ENCODE peak calls at places on chromosomes 4 and X, in ten cellular contexts. E, Z, P, W, H, K, J, G, A and L are unnamed samples.

GRCh38 chr4:170716868-170717267 is 627.1 kb upstream of the AADAT start:
- DNase-seq in E (no peak), Z (no peak), P (no peak), W (no peak), H (no peak), K (no peak), J (no peak), G (no peak), A (peak), L (peak)

GRCh38 chrX:72609313-72609712 is 36.7 kb upstream of the HDAC8 start:
- DNase-seq in E (no peak), Z (no peak), P (no peak), W (no peak), H (no peak), K (no peak), J (peak), G (peak), A (peak), L (peak)

GRCh38 chrX:50920132-50920531 is 9.6 kb downstream of the BMP15 start:
- DNase-seq in E (no peak), Z (no peak), P (no peak), W (no peak), H (no peak), K (no peak), J (peak), G (peak), A (peak), L (peak)

GRCh38 chr4:2806392-2807355 is 13.8 kb downstream of the SH3BP2 start:
- DNase-seq in E (no peak), Z (no peak), P (no peak), W (no peak), H (no peak), K (peak), J (peak), G (no peak), A (no peak), L (no peak)

GRCh38 chr4:8046925-8047541 is 107.4 kb upstream of the AFAP1 start:
- DNase-seq in E (no peak), Z (no peak), P (no peak), W (no peak), H (no peak), K (no peak), J (no peak), G (no peak), A (no peak), L (peak)

GRCh38 chr4:89836897-89837384 is at the start of gene SNCA:
- DNase-seq in E (no peak), Z (no peak), P (peak), W (peak), H (peak), K (peak), J (peak), G (peak), A (no peak), L (peak)

GRCh38 chr4:100016191-100016590 is 66.1 kb upstream of the H2AZ1 start:
- DNase-seq in E (no peak), Z (no peak), P (no peak), W (no peak), H (no peak), K (no peak), J (no peak), G (no peak), A (peak), L (no peak)

GRCh38 chr4:151426513-151426912 is 17.5 kb downstream of the FHIP1A start:
- DNase-seq in E (no peak), Z (no peak), P (no peak), W (no peak), H (no peak), K (no peak), J (no peak), G (no peak), A (no peak), L (no peak)

GRCh38 chrX:120790118-120790517 is 85.5 kb downstream of the CT47B1 start:
- DNase-seq in E (no peak), Z (no peak), P (peak), W (peak), H (no peak), K (peak), J (peak), G (peak), A (peak), L (peak)

GRCh38 chr4:53935780-53936179 is 128.6 kb downstream of the CHIC2 start:
- DNase-seq in E (no peak), Z (no peak), P (no peak), W (no peak), H (no peak), K (no peak), J (peak), G (no peak), A (no peak), L (no peak)

GRCh38 chr4:127982445-127982844 is 17.2 kb downstream of the ABHD18 start:
- DNase-seq in E (no peak), Z (no peak), P (no peak), W (no peak), H (no peak), K (no peak), J (no peak), G (no peak), A (no peak), L (no peak)

GRCh38 chrX:103663921-103664320 is 22.6 kb downstream of the MORF4L2 start:
- DNase-seq in E (no peak), Z (no peak), P (no peak), W (no peak), H (no peak), K (no peak), J (no peak), G (no peak), A (no peak), L (no peak)

GRCh38 chrX:40109288-40110008 is 11.7 kb upstream of the BCOR start:
- DNase-seq in E (no peak), Z (no peak), P (peak), W (peak), H (no peak), K (peak), J (peak), G (peak), A (no peak), L (peak)

GRCh38 chrX:128754130-128754529 is 701.9 kb upstream of the ACTRT1 start:
- DNase-seq in E (no peak), Z (no peak), P (no peak), W (no peak), H (no peak), K (no peak), J (no peak), G (no peak), A (no peak), L (no peak)

GRCh38 chrX:123846598-123847038 is 13.2 kb upstream of the XIAP start:
- DNase-seq in E (no peak), Z (no peak), P (no peak), W (no peak), H (no peak), K (no peak), J (peak), G (no peak), A (peak), L (no peak)

GRCh38 chr4:107379054-107379869 is 340.8 kb downstream of the PAPSS1 start:
- DNase-seq in E (no peak), Z (no peak), P (no peak), W (peak), H (no peak), K (no peak), J (peak), G (no peak), A (peak), L (peak)